ENCODE peak calls at places on chromosomes 13 and 19, in seven cellular contexts. One of them, this sample, is unnamed.

GRCh38 chr13:41614671-41615519 is 157.5 kb downstream of the RGCC start:
- DNase-seq in mesothelial cell of epicardium: peak; percentile 53
- DNase-seq in NCI-H2081: no peak
- DNase-seq in GM04503: no peak
- DNase-seq in activated T-cell treated with anti-CD3 and anti-CD28 coated beads for 1 hour: no peak
- DNase-seq in activated CD4-positive, alpha-beta T cell treated with anti-CD3 and anti-CD28 coated beads, Interleukin-2, amount 50 U/mL, for 1 hour: no peak
- DNase-seq in cardiac muscle cell: no peak
- DNase-seq in this sample: no peak

GRCh38 chr13:28013482-28013881 is 25.0 kb upstream of the URAD start:
- DNase-seq in mesothelial cell of epicardium: no peak
- DNase-seq in NCI-H2081: no peak
- DNase-seq in GM04503: no peak
- DNase-seq in activated T-cell treated with anti-CD3 and anti-CD28 coated beads for 1 hour: no peak
- DNase-seq in activated CD4-positive, alpha-beta T cell treated with anti-CD3 and anti-CD28 coated beads, Interleukin-2, amount 50 U/mL, for 1 hour: no peak
- DNase-seq in cardiac muscle cell: no peak
- DNase-seq in this sample: no peak

GRCh38 chr19:12628040-12629022 is 17.6 kb downstream of the ZNF791 start:
- DNase-seq in mesothelial cell of epicardium: no peak
- DNase-seq in NCI-H2081: no peak
- DNase-seq in GM04503: no peak
- DNase-seq in activated T-cell treated with anti-CD3 and anti-CD28 coated beads for 1 hour: no peak
- DNase-seq in activated CD4-positive, alpha-beta T cell treated with anti-CD3 and anti-CD28 coated beads, Interleukin-2, amount 50 U/mL, for 1 hour: no peak
- DNase-seq in cardiac muscle cell: no peak
- DNase-seq in this sample: no peak

GRCh38 chr13:42707596-42707995 is 73.8 kb upstream of the FAM216B start:
- DNase-seq in mesothelial cell of epicardium: no peak
- DNase-seq in NCI-H2081: no peak
- DNase-seq in GM04503: no peak
- DNase-seq in activated T-cell treated with anti-CD3 and anti-CD28 coated beads for 1 hour: no peak
- DNase-seq in activated CD4-positive, alpha-beta T cell treated with anti-CD3 and anti-CD28 coated beads, Interleukin-2, amount 50 U/mL, for 1 hour: no peak
- DNase-seq in cardiac muscle cell: no peak
- DNase-seq in this sample: no peak

GRCh38 chr19:1000095-1000494 is at the start of gene GRIN3B:
- DNase-seq in mesothelial cell of epicardium: peak; percentile 67
- DNase-seq in NCI-H2081: no peak
- DNase-seq in GM04503: no peak
- DNase-seq in activated T-cell treated with anti-CD3 and anti-CD28 coated beads for 1 hour: peak; percentile 50
- DNase-seq in activated CD4-positive, alpha-beta T cell treated with anti-CD3 and anti-CD28 coated beads, Interleukin-2, amount 50 U/mL, for 1 hour: peak; percentile 67
- DNase-seq in cardiac muscle cell: peak; percentile 85
- DNase-seq in this sample: peak; percentile 75

GRCh38 chr19:51739466-51740213 is 12.0 kb downstream of the FPR1 start:
- DNase-seq in mesothelial cell of epicardium: no peak
- DNase-seq in NCI-H2081: no peak
- DNase-seq in GM04503: no peak
- DNase-seq in activated T-cell treated with anti-CD3 and anti-CD28 coated beads for 1 hour: no peak
- DNase-seq in activated CD4-positive, alpha-beta T cell treated with anti-CD3 and anti-CD28 coated beads, Interleukin-2, amount 50 U/mL, for 1 hour: no peak
- DNase-seq in cardiac muscle cell: no peak
- DNase-seq in this sample: no peak

GRCh38 chr13:106471957-106472543 is 63.4 kb downstream of the EFNB2 start:
- DNase-seq in mesothelial cell of epicardium: peak; percentile 46
- DNase-seq in NCI-H2081: no peak
- DNase-seq in GM04503: peak; percentile 31
- DNase-seq in activated T-cell treated with anti-CD3 and anti-CD28 coated beads for 1 hour: no peak
- DNase-seq in activated CD4-positive, alpha-beta T cell treated with anti-CD3 and anti-CD28 coated beads, Interleukin-2, amount 50 U/mL, for 1 hour: no peak
- DNase-seq in cardiac muscle cell: peak; percentile 89
- DNase-seq in this sample: no peak

GRCh38 chr19:5831152-5831551 is 8.3 kb downstream of the FUT6 start:
- DNase-seq in mesothelial cell of epicardium: no peak
- DNase-seq in NCI-H2081: no peak
- DNase-seq in GM04503: no peak
- DNase-seq in activated T-cell treated with anti-CD3 and anti-CD28 coated beads for 1 hour: no peak
- DNase-seq in activated CD4-positive, alpha-beta T cell treated with anti-CD3 and anti-CD28 coated beads, Interleukin-2, amount 50 U/mL, for 1 hour: no peak
- DNase-seq in cardiac muscle cell: no peak
- DNase-seq in this sample: no peak

GRCh38 chr19:28420731-28421550 is 792.0 kb downstream of the UQCRFS1 start:
- DNase-seq in mesothelial cell of epicardium: no peak
- DNase-seq in NCI-H2081: no peak
- DNase-seq in GM04503: no peak
- DNase-seq in activated T-cell treated with anti-CD3 and anti-CD28 coated beads for 1 hour: no peak
- DNase-seq in activated CD4-positive, alpha-beta T cell treated with anti-CD3 and anti-CD28 coated beads, Interleukin-2, amount 50 U/mL, for 1 hour: no peak
- DNase-seq in cardiac muscle cell: no peak
- DNase-seq in this sample: no peak

This sample was measured in progenitor cell of endocrine pancreas.